ENCODE peak calls at places on chromosome 9, in five cellular contexts. One of them, this sample, is unnamed.

GRCh38 chr9:129250786-129251185 is 72.7 kb upstream of the IER5L start:
- DNase-seq in fibroblast of the aortic adventitia: peak
- DNase-seq in osteocyte: no peak
- DNase-seq in GM23338: no peak
- DNase-seq in GM12865: no peak
- DNase-seq in this sample: no peak

GRCh38 chr9:108002296-108003056 is 512.9 kb upstream of the KLF4 start:
- DNase-seq in GM23338: no peak
- DNase-seq in fibroblast of the aortic adventitia: peak
- DNase-seq in osteocyte: no peak
- DNase-seq in GM12865: peak
- DNase-seq in this sample: no peak

GRCh38 chr9:5843450-5844249 is 10.7 kb upstream of the ERMP1 start:
- DNase-seq in fibroblast of the aortic adventitia: peak
- DNase-seq in osteocyte: no peak
- DNase-seq in GM23338: no peak
- DNase-seq in GM12865: no peak
- DNase-seq in this sample: peak

GRCh38 chr9:133199648-133200321 is 9.3 kb downstream of the OBP2B start:
- DNase-seq in GM23338: peak
- DNase-seq in GM12865: peak
- DNase-seq in osteocyte: no peak
- DNase-seq in fibroblast of the aortic adventitia: no peak
- DNase-seq in this sample: no peak

GRCh38 chr9:129885018-129885669 is 49.9 kb downstream of the USP20 start:
- DNase-seq in GM23338: peak
- DNase-seq in osteocyte: no peak
- DNase-seq in fibroblast of the aortic adventitia: no peak
- DNase-seq in GM12865: peak
- DNase-seq in this sample: no peak

GRCh38 chr9:127505396-127506116 is 54.2 kb downstream of the LRSAM1 start:
- DNase-seq in osteocyte: no peak
- DNase-seq in GM12865: peak
- DNase-seq in GM23338: peak
- DNase-seq in fibroblast of the aortic adventitia: no peak
- DNase-seq in this sample: peak

GRCh38 chr9:17291766-17292165 is 156.9 kb downstream of the CNTLN start:
- DNase-seq in osteocyte: no peak
- DNase-seq in fibroblast of the aortic adventitia: peak
- DNase-seq in GM12865: no peak
- DNase-seq in GM23338: no peak
- DNase-seq in this sample: no peak

GRCh38 chr9:71680189-71680983 is 87.9 kb downstream of the CEMIP2 start:
- DNase-seq in GM12865: no peak
- DNase-seq in fibroblast of the aortic adventitia: peak
- DNase-seq in osteocyte: no peak
- DNase-seq in GM23338: no peak
- DNase-seq in this sample: no peak

GRCh38 chr9:103881419-103881818 is 212.7 kb upstream of the SMC2 start:
- DNase-seq in osteocyte: no peak
- DNase-seq in GM12865: no peak
- DNase-seq in GM23338: no peak
- DNase-seq in fibroblast of the aortic adventitia: no peak
- DNase-seq in this sample: no peak

GRCh38 chr9:12813960-12814876 is 39.4 kb downstream of the LURAP1L start:
- DNase-seq in GM23338: no peak
- DNase-seq in fibroblast of the aortic adventitia: peak
- DNase-seq in osteocyte: no peak
- DNase-seq in GM12865: peak
- DNase-seq in this sample: no peak

GRCh38 chr9:9913276-9913832 is 699.4 kb downstream of the PTPRD start:
- DNase-seq in fibroblast of the aortic adventitia: no peak
- DNase-seq in GM12865: no peak
- DNase-seq in GM23338: no peak
- DNase-seq in osteocyte: no peak
- DNase-seq in this sample: no peak

GRCh38 chr9:93183663-93184438 is at the start of gene WNK2:
- DNase-seq in fibroblast of the aortic adventitia: no peak
- DNase-seq in GM23338: peak
- DNase-seq in GM12865: no peak
- DNase-seq in osteocyte: no peak
- DNase-seq in this sample: peak

GRCh38 chr9:34635556-34635955 is 2.0 kb downstream of the SIGMAR1 start:
- DNase-seq in osteocyte: no peak
- DNase-seq in GM23338: no peak
- DNase-seq in GM12865: no peak
- DNase-seq in fibroblast of the aortic adventitia: no peak
- DNase-seq in this sample: no peak

GRCh38 chr9:22009563-22009867 is 410 bp upstream of the CDKN2B start:
- DNase-seq in GM23338: no peak
- DNase-seq in fibroblast of the aortic adventitia: no peak
- DNase-seq in GM12865: no peak
- DNase-seq in osteocyte: no peak
- DNase-seq in this sample: no peak

GRCh38 chr9:120622790-120623189 is 42.8 kb upstream of the CDK5RAP2 start:
- DNase-seq in osteocyte: no peak
- DNase-seq in fibroblast of the aortic adventitia: no peak
- DNase-seq in GM23338: no peak
- DNase-seq in GM12865: no peak
- DNase-seq in this sample: no peak

GRCh38 chr9:125634040-125634717 is 72.8 kb downstream of the MAPKAP1 start:
- DNase-seq in GM23338: no peak
- DNase-seq in fibroblast of the aortic adventitia: no peak
- DNase-seq in GM12865: peak
- DNase-seq in osteocyte: no peak
- DNase-seq in this sample: no peak

GRCh38 chr9:128007566-128008138 is 26.9 kb upstream of the EEIG1 start:
- DNase-seq in fibroblast of the aortic adventitia: peak
- DNase-seq in osteocyte: no peak
- DNase-seq in GM23338: no peak
- DNase-seq in GM12865: peak
- DNase-seq in this sample: no peak

GRCh38 chr9:696332-697090 is 145.0 kb upstream of the DMRT1 start:
- DNase-seq in GM12865: no peak
- DNase-seq in GM23338: no peak
- DNase-seq in osteocyte: no peak
- DNase-seq in fibroblast of the aortic adventitia: peak
- DNase-seq in this sample: no peak

GRCh38 chr9:115164511-115164974 is 46.6 kb upstream of the TNC start:
- DNase-seq in GM12865: no peak
- DNase-seq in osteocyte: no peak
- DNase-seq in GM23338: no peak
- DNase-seq in fibroblast of the aortic adventitia: peak
- DNase-seq in this sample: no peak

GRCh38 chr9:104992696-104993095 is 64.7 kb upstream of the ABCA1 start:
- DNase-seq in osteocyte: no peak
- DNase-seq in fibroblast of the aortic adventitia: peak
- DNase-seq in GM12865: no peak
- DNase-seq in GM23338: peak
- DNase-seq in this sample: no peak

GRCh38 chr9:91196103-91196761 is 165.5 kb downstream of the AUH start:
- DNase-seq in osteocyte: peak
- DNase-seq in fibroblast of the aortic adventitia: no peak
- DNase-seq in GM12865: no peak
- DNase-seq in GM23338: no peak
- DNase-seq in this sample: no peak

GRCh38 chr9:72150653-72151052 is 1.4 kb downstream of the GDA start:
- DNase-seq in GM23338: no peak
- DNase-seq in osteocyte: no peak
- DNase-seq in fibroblast of the aortic adventitia: no peak
- DNase-seq in GM12865: no peak
- DNase-seq in this sample: no peak

GRCh38 chr9:73437758-73438157 is 286.1 kb downstream of the ANXA1 start:
- DNase-seq in osteocyte: no peak
- DNase-seq in GM23338: no peak
- DNase-seq in fibroblast of the aortic adventitia: peak
- DNase-seq in GM12865: peak
- DNase-seq in this sample: no peak

GRCh38 chr9:69130456-69131441 is 43.3 kb upstream of the TJP2 start:
- DNase-seq in fibroblast of the aortic adventitia: peak
- DNase-seq in GM12865: no peak
- DNase-seq in osteocyte: peak
- DNase-seq in GM23338: peak
- DNase-seq in this sample: no peak

GRCh38 chr9:35914307-35914807 is 5.1 kb downstream of the SPAAR start:
- DNase-seq in fibroblast of the aortic adventitia: peak
- DNase-seq in GM23338: peak
- DNase-seq in GM12865: peak
- DNase-seq in osteocyte: no peak
- DNase-seq in this sample: peak

GRCh38 chr9:70634696-70635095 is 220.2 kb upstream of the KLF9 start:
- DNase-seq in GM12865: no peak
- DNase-seq in fibroblast of the aortic adventitia: no peak
- DNase-seq in GM23338: no peak
- DNase-seq in osteocyte: no peak
- DNase-seq in this sample: no peak

GRCh38 chr9:120876842-120877240 is at the start of gene PHF19:
- DNase-seq in GM12865: no peak
- DNase-seq in GM23338: peak
- DNase-seq in osteocyte: no peak
- DNase-seq in fibroblast of the aortic adventitia: no peak
- DNase-seq in this sample: no peak

GRCh38 chr9:73172811-73173210 is 21.1 kb downstream of the ANXA1 start:
- DNase-seq in GM12865: no peak
- DNase-seq in osteocyte: no peak
- DNase-seq in GM23338: no peak
- DNase-seq in fibroblast of the aortic adventitia: no peak
- DNase-seq in this sample: no peak

GRCh38 chr9:130732131-130732530 is 38.6 kb downstream of the EXOSC2 start:
- DNase-seq in GM12865: no peak
- DNase-seq in fibroblast of the aortic adventitia: no peak
- DNase-seq in osteocyte: no peak
- DNase-seq in GM23338: peak
- DNase-seq in this sample: no peak

DNA sequence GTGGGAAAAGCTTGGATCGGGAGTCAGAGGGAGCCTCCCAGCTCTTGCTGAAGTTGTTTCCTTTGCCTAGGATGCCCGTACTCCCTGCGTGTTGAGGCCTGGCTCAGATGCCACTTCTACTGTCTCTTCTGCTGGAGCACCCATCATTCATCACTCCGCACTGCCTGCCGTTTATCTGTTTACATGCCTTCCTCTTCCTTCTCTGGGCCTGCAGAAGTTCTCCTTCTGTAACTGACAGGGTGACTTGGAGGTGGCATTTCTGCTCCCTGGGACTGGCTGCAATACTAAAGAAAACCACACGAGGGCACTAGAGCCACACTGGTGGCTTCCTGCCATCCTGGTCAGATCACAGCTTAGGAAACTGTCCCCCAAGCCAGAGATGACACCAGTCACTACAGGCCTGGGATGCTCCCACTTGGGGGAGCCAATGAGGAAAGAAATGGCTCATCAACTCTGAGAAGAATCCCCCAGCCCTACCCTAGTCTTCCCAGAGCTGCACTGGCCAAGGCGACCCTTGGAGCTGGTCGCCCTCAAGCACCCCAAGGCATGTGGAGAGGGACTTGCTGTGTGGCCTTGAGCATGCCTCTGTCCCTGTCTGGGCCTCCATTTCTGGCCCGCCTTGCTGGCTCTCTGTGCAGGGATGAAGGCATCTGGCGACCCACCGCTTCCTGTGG is 9.7 kb upstream of the SLC25A51 start:
- DNase-seq in osteocyte: peak
- DNase-seq in GM23338: peak
- DNase-seq in GM12865: peak
- DNase-seq in fibroblast of the aortic adventitia: peak
- DNase-seq in this sample: peak
- TF ChIP-seq CTCF in osteocyte: peak
- TF ChIP-seq CTCF in GM23338: peak
- TF ChIP-seq CTCF in GM12865: peak
- TF ChIP-seq CTCF in fibroblast of the aortic adventitia: peak
- TF ChIP-seq CTCF in this sample: peak

GRCh38 chr9:19768798-19769197 is 20.0 kb downstream of the SLC24A2 start:
- DNase-seq in osteocyte: no peak
- DNase-seq in GM23338: no peak
- DNase-seq in fibroblast of the aortic adventitia: no peak
- DNase-seq in GM12865: no peak
- DNase-seq in this sample: no peak
- TF ChIP-seq CTCF in osteocyte: no peak
- TF ChIP-seq CTCF in GM23338: no peak
- TF ChIP-seq CTCF in fibroblast of the aortic adventitia: no peak
- TF ChIP-seq CTCF in GM12865: no peak
- TF ChIP-seq CTCF in this sample: no peak

GRCh38 chr9:89945133-89945532 is 340.3 kb downstream of the GADD45G start:
- DNase-seq in GM23338: peak
- DNase-seq in GM12865: no peak
- DNase-seq in fibroblast of the aortic adventitia: no peak
- DNase-seq in osteocyte: peak
- DNase-seq in this sample: no peak
- TF ChIP-seq CTCF in GM23338: peak
- TF ChIP-seq CTCF in GM12865: peak
- TF ChIP-seq CTCF in fibroblast of the aortic adventitia: no peak
- TF ChIP-seq CTCF in osteocyte: peak
- TF ChIP-seq CTCF in this sample: peak

DNA sequence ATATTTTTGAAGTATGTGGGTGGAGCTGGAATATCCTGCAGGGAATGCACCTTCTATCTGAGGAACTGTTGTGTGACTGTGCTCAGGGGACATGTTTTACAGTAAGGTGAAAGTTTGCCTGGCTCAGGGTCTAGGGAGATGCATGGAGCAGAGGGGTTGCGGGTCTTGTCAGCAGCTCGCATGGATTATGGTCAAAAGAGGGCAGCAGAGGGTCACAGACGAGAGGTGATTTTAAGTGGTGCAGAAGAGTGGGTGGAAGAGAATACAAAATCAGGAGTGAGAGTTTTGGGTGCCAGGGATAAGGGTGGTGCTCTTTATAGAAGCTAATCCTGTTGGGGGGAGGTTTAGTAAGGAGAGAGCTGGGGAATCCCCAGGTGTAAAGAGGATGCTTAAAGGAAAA is 53.5 kb upstream of the GRIN3A start:
- DNase-seq in GM12865: peak
- DNase-seq in GM23338: peak
- DNase-seq in osteocyte: no peak
- DNase-seq in fibroblast of the aortic adventitia: peak
- DNase-seq in this sample: peak
- TF ChIP-seq CTCF in GM12865: peak
- TF ChIP-seq CTCF in GM23338: peak
- TF ChIP-seq CTCF in osteocyte: peak
- TF ChIP-seq CTCF in fibroblast of the aortic adventitia: no peak
- TF ChIP-seq CTCF in this sample: peak

DNA sequence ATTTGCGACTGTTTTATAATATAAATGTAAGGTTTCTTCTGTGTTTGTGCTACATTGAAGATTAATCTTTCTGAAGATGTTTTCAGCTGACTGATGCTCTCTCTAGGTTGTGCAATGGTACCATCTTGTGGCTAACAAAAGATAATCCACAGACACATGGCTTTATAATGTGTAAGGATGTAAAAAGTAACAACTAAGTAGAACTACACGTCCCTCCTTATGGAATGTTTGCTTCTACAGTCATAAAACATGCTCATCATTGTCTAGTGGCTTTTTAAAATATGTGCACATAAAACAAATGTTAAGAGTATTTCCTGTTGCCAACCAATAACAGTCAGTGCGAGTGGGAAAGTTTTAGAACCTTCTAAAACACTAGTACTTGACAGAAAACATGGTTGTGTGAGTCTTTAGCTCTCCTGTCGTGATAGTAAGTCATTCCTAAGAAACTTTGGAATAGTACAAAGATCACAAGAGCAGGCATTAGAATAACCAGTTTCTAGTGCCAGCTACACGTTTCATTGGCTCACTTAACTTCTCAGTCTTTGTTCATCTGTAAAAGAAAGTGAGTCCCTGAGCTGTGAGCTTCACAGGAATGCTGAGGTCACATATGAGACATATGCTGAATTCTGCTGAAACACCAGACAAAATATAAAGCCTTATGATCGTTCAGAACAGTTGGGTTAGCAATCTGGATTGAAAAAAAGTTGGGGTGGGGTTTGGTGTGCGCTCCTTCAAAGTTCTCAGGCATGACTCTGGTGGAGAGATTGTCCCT is 75.7 kb upstream of the GLIS3 start:
- DNase-seq in osteocyte: no peak
- DNase-seq in GM12865: peak
- DNase-seq in fibroblast of the aortic adventitia: peak
- DNase-seq in GM23338: peak
- DNase-seq in this sample: no peak
- TF ChIP-seq CTCF in osteocyte: peak
- TF ChIP-seq CTCF in GM12865: peak
- TF ChIP-seq CTCF in fibroblast of the aortic adventitia: peak
- TF ChIP-seq CTCF in GM23338: peak
- TF ChIP-seq CTCF in this sample: peak